ENCODE peak calls at places on chromosomes 13 and 19, in eight cellular contexts. L is esophagus muscularis mucosa, E is heart left ventricle, F is fibroblast of mammary gland, M is SK-N-SH, Q is BE2C, P is HCT116, U is choroid plexus epithelial cell. R is an unnamed sample.

GRCh38 chr13:102696465-102696864 is 1.6 kb upstream of the METTL21C start:
- DNase-seq in L (no peak), E (no peak), F (no peak), M (no peak), Q (no peak), P (no peak), U (no peak), R (no peak)

GRCh38 chr13:66219493-66219892 is 1010.6 kb downstream of the PCDH9 start:
- DNase-seq in L (no peak), E (no peak), F (no peak), M (no peak), Q (no peak), P (no peak), U (no peak), R (no peak)

GRCh38 chr13:41384749-41385503 is 72.4 kb upstream of the RGCC start:
- DNase-seq in L (no peak), E (no peak), F (peak; percentile 33), M (no peak), Q (no peak), P (no peak), U (peak; percentile 42), R (peak; percentile 34)

GRCh38 chr19:3868770-3869456 is at the start of gene ZFR2:
- DNase-seq in L (no peak), E (no peak), F (no peak), M (peak; percentile 86), Q (peak; percentile 28), P (peak; percentile 36), U (no peak), R (no peak)

GRCh38 chr13:40342461-40342860 is 324.0 kb downstream of the FOXO1 start:
- DNase-seq in L (no peak), E (no peak), F (peak; percentile 74), M (no peak), Q (no peak), P (no peak), U (no peak), R (no peak)

GRCh38 chr19:29326849-29327840 is 114.2 kb upstream of the UQCRFS1 start:
- DNase-seq in L (peak; percentile 90), E (no peak), F (no peak), M (no peak), Q (no peak), P (no peak), U (no peak), R (no peak)

GRCh38 chr19:17323274-17323972 is 11.2 kb downstream of the ANO8 start:
- DNase-seq in L (no peak), E (no peak), F (no peak), M (peak; percentile 70), Q (no peak), P (no peak), U (no peak), R (no peak)

GRCh38 chr13:20616059-20616797 is 49.3 kb downstream of the IFT88 start:
- DNase-seq in L (no peak), E (no peak), F (peak; percentile 91), M (no peak), Q (no peak), P (no peak), U (peak; percentile 87), R (peak; percentile 54)

GRCh38 chr13:113669231-113669870 is 2.3 kb downstream of the GRK1 start:
- DNase-seq in L (no peak), E (peak; percentile 3), F (no peak), M (no peak), Q (peak; percentile 3), P (no peak), U (no peak), R (no peak)

GRCh38 chr13:44267203-44267602 is 106.4 kb upstream of the SERP2 start:
- DNase-seq in L (no peak), E (no peak), F (no peak), M (no peak), Q (no peak), P (no peak), U (no peak), R (no peak)

GRCh38 chr19:45403781-45404556 is 900 bp downstream of the PPP1R13L start:
- DNase-seq in L (no peak), E (peak; percentile 62), F (no peak), M (peak; percentile 64), Q (peak; percentile 49), P (no peak), U (peak; percentile 54), R (peak; percentile 54)

GRCh38 chr19:45768644-45769053 is 403 bp downstream of the SIX5 start:
- DNase-seq in L (no peak), E (peak; percentile 61), F (peak; percentile 43), M (no peak), Q (no peak), P (no peak), U (peak; percentile 52), R (peak; percentile 65)

GRCh38 chr13:36549771-36550170 is 117.5 kb downstream of the CCNA1 start:
- DNase-seq in L (no peak), E (peak; percentile 35), F (peak; percentile 6), M (peak; percentile 1), Q (peak; percentile 38), P (no peak), U (no peak), R (peak; percentile 63)

GRCh38 chr19:1582201-1582600 is 10.5 kb downstream of the MBD3 start:
- DNase-seq in L (no peak), E (no peak), F (no peak), M (no peak), Q (no peak), P (no peak), U (no peak), R (no peak)

GRCh38 chr13:75395056-75395455 is 86.9 kb downstream of the TBC1D4 start:
- DNase-seq in L (no peak), E (no peak), F (no peak), M (no peak), Q (no peak), P (no peak), U (no peak), R (no peak)

GRCh38 chr19:48637449-48637947 is 319 bp upstream of the DBP start:
- DNase-seq in L (peak; percentile 100), E (peak; percentile 100), F (peak; percentile 93), M (peak; percentile 91), Q (peak; percentile 99), P (peak; percentile 99), U (peak; percentile 100), R (peak; percentile 96)

GRCh38 chr19:48637948-48638830 is 1.0 kb upstream of the DBP start:
- DNase-seq in L (peak; percentile 98), E (peak; percentile 91), F (peak; percentile 91), M (peak; percentile 93), Q (peak; percentile 83), P (peak; percentile 98), U (peak; percentile 99), R (peak; percentile 93)

GRCh38 chr19:48635966-48636858 is 967 bp downstream of the DBP start:
- DNase-seq in L (no peak), E (no peak), F (no peak), M (no peak), Q (no peak), P (no peak), U (no peak), R (no peak)

GRCh38 chr19:48635263-48635965 is 1.8 kb downstream of the DBP start:
- DNase-seq in L (no peak), E (peak; percentile 84), F (no peak), M (peak; percentile 89), Q (peak; percentile 79), P (no peak), U (no peak), R (peak; percentile 56)

DNA sequence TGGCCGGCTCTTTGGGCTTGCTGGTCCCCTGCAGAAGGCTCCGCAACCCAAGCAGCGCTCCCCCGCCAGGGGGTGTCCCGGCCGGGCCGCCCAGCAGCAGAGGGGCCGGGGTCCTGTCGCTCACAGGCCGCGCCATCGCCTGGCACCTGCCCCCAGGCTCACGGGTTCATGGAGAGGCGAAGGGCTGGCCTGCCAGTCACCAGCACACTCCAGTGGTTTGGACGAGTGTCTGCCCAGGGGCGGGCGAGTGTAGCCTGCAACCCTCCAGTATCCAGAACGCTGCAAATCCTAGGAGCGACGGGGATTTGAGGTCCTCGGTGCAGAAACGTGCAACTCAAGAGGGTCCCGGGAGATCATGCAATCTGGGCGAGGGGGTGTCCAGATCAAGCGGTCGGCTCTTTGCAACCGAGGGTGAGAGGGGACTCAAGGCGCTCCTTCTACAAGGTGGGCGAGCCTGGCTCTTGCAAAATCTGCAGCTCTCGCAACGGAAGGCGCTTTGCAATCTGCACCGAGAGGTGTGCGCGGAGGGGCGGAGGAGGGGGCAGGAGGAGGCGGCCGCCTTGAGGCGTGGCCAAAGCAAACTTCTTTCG is at the start of gene DBP:
- DNase-seq in L (no peak), E (no peak), F (no peak), M (peak; percentile 61), Q (peak; percentile 65), P (no peak), U (no peak), R (no peak)
- TF ChIP-seq CTCF in L (peak; percentile 13), E (peak; percentile 12), F (no peak), M (peak; percentile 25), Q (no peak), P (no peak), U (peak; percentile 6), R (peak; percentile 6)

GRCh38 chr13:31014461-31014860 is 82.0 kb downstream of the TEX26 start:
- DNase-seq in L (no peak), E (no peak), F (no peak), M (no peak), Q (no peak), P (no peak), U (no peak), R (no peak)
- H3K4me3 ChIP-seq in L (no peak overlapping the region), E (no peak overlapping the region), F (no peak overlapping the region), M (no peak overlapping the region), Q (no peak overlapping the region), P (no peak overlapping the region), U (no peak overlapping the region), R (no peak overlapping the region)

GRCh38 chr13:51246411-51247298 is 24.5 kb downstream of the FAM124A start:
- DNase-seq in L (no peak), E (peak; percentile 64), F (no peak), M (peak; percentile 80), Q (peak; percentile 71), P (no peak), U (no peak), R (no peak)
- TF ChIP-seq CTCF in L (no peak), E (no peak), F (no peak), M (no peak), Q (no peak), P (no peak), U (no peak), R (no peak)

GRCh38 chr19:50478901-50479715 is 2.5 kb upstream of the GARIN5A start:
- DNase-seq in L (no peak), E (no peak), F (peak; percentile 54), M (no peak), Q (peak; percentile 81), P (no peak), U (peak; percentile 63), R (peak; percentile 61)
- H3K4me3 ChIP-seq in L (no peak overlapping the region), E (no peak overlapping the region), F (no peak overlapping the region), M (no peak overlapping the region), Q (no peak overlapping the region), P (no peak overlapping the region), U (no peak overlapping the region), R (no peak overlapping the region)

DNA sequence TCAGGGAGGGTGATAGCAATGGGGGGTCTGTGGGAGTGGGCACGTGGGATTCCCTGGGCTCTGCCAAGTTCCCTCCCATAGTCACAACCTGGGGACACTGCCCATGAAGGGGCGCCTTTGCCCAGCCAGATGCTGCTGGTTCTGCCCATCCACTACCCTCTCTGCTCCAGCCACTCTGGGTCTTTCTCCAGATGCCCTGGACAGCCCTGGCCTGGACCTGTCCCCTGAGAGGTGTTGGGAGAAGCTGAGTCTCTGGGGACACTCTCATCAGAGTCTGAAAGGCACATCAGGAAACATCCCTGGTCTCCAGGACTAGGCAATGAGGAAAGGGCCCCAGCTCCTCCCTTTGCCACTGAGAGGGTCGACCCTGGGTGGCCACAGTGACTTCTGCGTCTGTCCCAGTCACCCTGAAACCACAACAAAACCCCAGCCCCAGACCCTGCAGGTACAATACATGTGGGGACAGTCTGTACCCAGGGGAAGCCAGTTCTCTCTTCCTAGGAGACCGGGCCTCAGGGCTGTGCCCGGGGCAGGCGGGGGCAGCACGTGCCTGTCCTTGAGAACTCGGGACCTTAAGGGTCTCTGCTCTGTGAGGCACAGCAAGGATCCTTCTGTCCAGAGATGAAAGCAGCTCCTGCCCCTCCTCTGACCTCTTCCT is 9.3 kb upstream of the CEACAM7 start:
- DNase-seq in L (no peak), E (no peak), F (no peak), M (no peak), Q (no peak), P (no peak), U (no peak), R (no peak)
- TF ChIP-seq CTCF in L (no peak), E (no peak), F (no peak), M (no peak), Q (no peak), P (no peak), U (no peak), R (no peak)

R was measured in cardiac fibroblast.